ENCODE peak calls at places on chromosomes 7 and 10, in ten cellular contexts. G, U, D, L, V, H, M, N, O and C are unnamed samples.

GRCh38 chr7:76225951-76226350 is 24.3 kb downstream of the SRRM3 start:
- DNase-seq in G (no peak), U (no peak), D (no peak), L (no peak), V (no peak), H (no peak), M (no peak), N (no peak), O (no peak), C (no peak)

GRCh38 chr10:98134117-98134430 is 383 bp upstream of the R3HCC1L start:
- DNase-seq in G (no peak), U (no peak), D (no peak), L (no peak), V (no peak), H (no peak), M (no peak), N (no peak), O (no peak), C (no peak)

GRCh38 chr10:71397340-71398212 is 856 bp downstream of the CDH23 start:
- DNase-seq in G (no peak), U (peak), D (no peak), L (no peak), V (no peak), H (no peak), M (no peak), N (no peak), O (peak), C (no peak)

GRCh38 chr10:8042032-8042863 is 12.2 kb upstream of the GATA3 start:
- DNase-seq in G (no peak), U (no peak), D (no peak), L (no peak), V (no peak), H (no peak), M (no peak), N (no peak), O (no peak), C (no peak)

GRCh38 chr10:118662228-118663035 is 67.0 kb upstream of the PRLHR start:
- DNase-seq in G (no peak), U (no peak), D (no peak), L (no peak), V (no peak), H (no peak), M (no peak), N (no peak), O (no peak), C (no peak)

GRCh38 chr7:2521952-2522591 is 2.5 kb downstream of the LFNG start:
- DNase-seq in G (peak), U (no peak), D (peak), L (no peak), V (no peak), H (no peak), M (no peak), N (peak), O (peak), C (no peak)

GRCh38 chr7:138092486-138093028 is 16.3 kb downstream of the AKR1D1 start:
- DNase-seq in G (no peak), U (no peak), D (peak), L (no peak), V (no peak), H (no peak), M (no peak), N (no peak), O (no peak), C (no peak)

GRCh38 chr7:1849351-1849951 is 179.4 kb downstream of the ELFN1 start:
- DNase-seq in G (no peak), U (no peak), D (no peak), L (no peak), V (no peak), H (no peak), M (no peak), N (no peak), O (peak), C (no peak)

GRCh38 chr10:3487228-3487627 is 297.8 kb downstream of the KLF6 start:
- DNase-seq in G (no peak), U (no peak), D (no peak), L (no peak), V (no peak), H (no peak), M (no peak), N (no peak), O (no peak), C (no peak)

GRCh38 chr7:156198277-156198676 is 386.0 kb upstream of the SHH start:
- DNase-seq in G (no peak), U (no peak), D (no peak), L (no peak), V (no peak), H (no peak), M (no peak), N (no peak), O (no peak), C (no peak)

GRCh38 chr10:72694476-72695369 is 2.8 kb downstream of the MCU start:
- DNase-seq in G (no peak), U (peak), D (peak), L (no peak), V (no peak), H (no peak), M (peak), N (no peak), O (no peak), C (no peak)

GRCh38 chr7:155807805-155808550 is 4.3 kb downstream of the SHH start:
- DNase-seq in G (no peak), U (no peak), D (no peak), L (no peak), V (no peak), H (no peak), M (peak), N (no peak), O (no peak), C (no peak)

GRCh38 chr7:139441961-139442360 is 41.5 kb downstream of the KLRG2 start:
- DNase-seq in G (no peak), U (no peak), D (no peak), L (no peak), V (no peak), H (no peak), M (no peak), N (no peak), O (no peak), C (no peak)